ENCODE peak calls at places on chromosomes 3 and 15, in ten cellular contexts. A is neural progenitor cell; H is activated gamma-delta T cell treated with anti-CD3 and anti-CD28 coated beads, Interleukin-2, amount 50 U/mL, for 16 hours; E is AG08396; X is body of pancreas; F is HEK293T; N is Daoy; U is hypothalamus; P is GM13976; W is GM12865. L is an unnamed sample.

GRCh38 chr15:79844221-79844620 is 52.6 kb downstream of the MTHFS start:
- DNase-seq in A (no peak), U (no peak), W (no peak), E (no peak), F (no peak), P (no peak), N (peak; percentile 5), H (no peak), X (no peak), L (no peak)

GRCh38 chr15:71079208-71080044 is 35.8 kb upstream of the THSD4 start:
- DNase-seq in U (no peak), W (peak; percentile 25), E (peak; percentile 44), F (peak; percentile 38), A (no peak), H (no peak), P (no peak), N (peak; percentile 91), X (peak; percentile 51), L (peak; percentile 69)

GRCh38 chr3:65144791-65145355 is 457.1 kb upstream of the ADAMTS9 start:
- DNase-seq in F (no peak), H (no peak), W (no peak), N (no peak), A (no peak), P (no peak), X (no peak), E (peak; percentile 14), U (no peak), L (no peak)

GRCh38 chr3:118151164-118151563 is 883.5 kb downstream of the IGSF11 start:
- DNase-seq in N (no peak), X (no peak), U (no peak), W (no peak), H (no peak), A (no peak), P (no peak), E (no peak), F (no peak), L (no peak)

GRCh38 chr3:47722859-47723258 is 58.8 kb downstream of the SMARCC1 start:
- DNase-seq in W (no peak), E (no peak), U (no peak), H (no peak), X (no peak), N (no peak), A (no peak), P (no peak), F (no peak), L (no peak)

GRCh38 chr3:65751123-65751700 is 287.5 kb downstream of the MAGI1 start:
- DNase-seq in U (peak; percentile 34), F (peak; percentile 63), X (peak; percentile 65), E (peak; percentile 52), W (peak; percentile 24), P (peak; percentile 22), N (peak; percentile 19), A (peak; percentile 90), H (no peak), L (peak; percentile 17)

GRCh38 chr3:76570436-76571057 is 469.4 kb upstream of the ROBO2 start:
- DNase-seq in P (peak; percentile 19), X (no peak), E (peak; percentile 6), A (peak; percentile 9), U (no peak), W (peak; percentile 36), H (no peak), F (peak; percentile 7), N (no peak), L (no peak)

GRCh38 chr15:85554852-85555521 is 174.6 kb downstream of the AKAP13 start:
- DNase-seq in N (no peak), F (no peak), A (no peak), E (no peak), W (peak; percentile 45), X (no peak), U (no peak), P (no peak), H (no peak), L (no peak)

GRCh38 chr3:62365311-62366092 is 7.8 kb downstream of the FEZF2 start:
- DNase-seq in U (no peak), W (no peak), H (no peak), P (no peak), E (no peak), X (no peak), N (no peak), F (no peak), A (peak; percentile 94), L (no peak)

GRCh38 chr15:68646156-68646555 is 67.4 kb downstream of the CORO2B start:
- DNase-seq in H (no peak), U (no peak), X (no peak), N (no peak), P (no peak), F (no peak), A (no peak), E (no peak), W (no peak), L (no peak)

GRCh38 chr3:168426196-168426595 is 330.5 kb upstream of the GOLIM4 start:
- DNase-seq in U (no peak), H (no peak), X (no peak), N (peak; percentile 25), E (no peak), A (no peak), F (no peak), P (no peak), W (no peak), L (no peak)

GRCh38 chr15:83365370-83365938 is 81.0 kb upstream of the BNC1 start:
- DNase-seq in W (no peak), P (no peak), E (peak; percentile 54), F (peak; percentile 57), N (peak; percentile 67), X (no peak), H (no peak), A (peak; percentile 68), U (no peak), L (peak; percentile 84)

GRCh38 chr15:68693071-68693470 is 114.3 kb downstream of the CORO2B start:
- DNase-seq in F (no peak), E (no peak), P (no peak), H (no peak), U (no peak), N (no peak), A (no peak), W (no peak), X (no peak), L (no peak)

GRCh38 chr15:87764461-87765236 is 491.9 kb downstream of the NTRK3 start:
- DNase-seq in A (peak; percentile 83), X (no peak), P (no peak), N (peak; percentile 21), F (no peak), U (no peak), E (peak; percentile 32), W (no peak), H (no peak), L (no peak)

GRCh38 chr3:46236294-46237054 is 5.8 kb upstream of the CCR3 start:
- DNase-seq in A (no peak), F (no peak), P (no peak), N (no peak), W (no peak), X (no peak), H (no peak), E (no peak), U (no peak), L (no peak)

GRCh38 chr3:188092648-188093047 is 61.3 kb upstream of the LPP start:
- DNase-seq in P (no peak), E (peak; percentile 29), F (no peak), U (no peak), N (peak; percentile 13), W (no peak), H (no peak), A (no peak), X (no peak), L (no peak)

L was measured in fibroblast of gingiva.